ENCODE peak calls at places on chromosome 20, in six cellular contexts. L is heart right ventricle, B is GM23248, Y is hepatocyte, Z is fibroblast of lung, A is PC-3. N is an unnamed sample. For H3K4me1, the result is how much of the 10 kb centered on the place peaks cover.

GRCh38 chr20:19897891-19898290 is 119.3 kb upstream of the NAA20 start:
- DNase-seq in Y (no peak), B (no peak), A (peak), L (no peak), Z (no peak), N (no peak)

GRCh38 chr20:48669946-48670630 is 157.7 kb downstream of the PREX1 start:
- DNase-seq in A (no peak), L (no peak), Y (no peak), Z (no peak), B (no peak), N (no peak)

GRCh38 chr20:19828233-19828632 is 70.2 kb downstream of the RIN2 start:
- DNase-seq in A (peak), L (no peak), Z (peak), B (no peak), Y (peak), N (peak)

GRCh38 chr20:63639093-63639860 is 12.4 kb upstream of the GMEB2 start:
- DNase-seq in B (no peak), L (peak), A (no peak), Z (no peak), Y (no peak), N (no peak)

GRCh38 chr20:58723628-58723984 is 31.0 kb downstream of the NPEPL1 start:
- DNase-seq in A (no peak), B (no peak), Z (no peak), L (no peak), Y (no peak), N (no peak)

GRCh38 chr20:61387204-61387958 is 135.3 kb downstream of the CDH4 start:
- DNase-seq in B (peak), Z (peak), L (no peak), Y (peak), A (no peak), N (peak)

GRCh38 chr20:32482251-32483220 is 102.6 kb downstream of the NOL4L start:
- DNase-seq in Z (no peak), A (peak), L (peak), Y (peak), B (peak), N (peak)

GRCh38 chr20:35953411-35954199 is 697 bp downstream of the SCAND1 start:
- DNase-seq in L (peak), B (peak), Y (peak), A (peak), Z (peak), N (peak)

GRCh38 chr20:52083627-52084232 is 107.8 kb downstream of the ZFP64 start:
- DNase-seq in Y (peak), B (peak), A (peak), L (peak), Z (peak), N (peak)

GRCh38 chr20:58107533-58107932 is 120.9 kb downstream of the ANKRD60 start:
- DNase-seq in B (no peak), A (no peak), Y (no peak), Z (no peak), L (no peak), N (no peak)

DNA sequence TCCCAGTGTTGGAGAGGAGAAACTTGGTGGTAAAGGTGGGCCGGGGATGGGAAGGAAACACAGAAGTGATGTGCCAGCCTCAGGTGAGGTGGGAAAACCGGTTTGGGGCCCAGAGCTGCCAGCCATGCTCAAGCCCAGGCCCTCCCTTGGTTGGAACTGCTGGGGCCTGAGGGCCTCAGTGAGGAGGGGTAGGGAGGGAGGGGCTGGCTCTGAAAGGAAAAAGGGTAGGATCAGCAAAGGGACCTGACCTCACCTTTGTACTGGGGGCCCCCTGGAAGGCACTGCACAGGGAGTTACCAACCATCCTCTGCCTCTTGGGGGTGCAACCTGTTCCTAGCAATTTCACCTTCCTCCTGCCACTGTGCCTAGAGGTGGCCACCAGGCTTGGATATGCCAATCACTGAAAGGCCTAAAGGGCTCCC is 1.8 kb upstream of the SPEF1 start:
- DNase-seq in Y (no peak), L (no peak), B (no peak), Z (no peak), A (peak), N (no peak)
- H3K4me1 ChIP-seq in Y (under half), L (half or more), B (under half), Z (under half), A (under half), N (under half)

DNA sequence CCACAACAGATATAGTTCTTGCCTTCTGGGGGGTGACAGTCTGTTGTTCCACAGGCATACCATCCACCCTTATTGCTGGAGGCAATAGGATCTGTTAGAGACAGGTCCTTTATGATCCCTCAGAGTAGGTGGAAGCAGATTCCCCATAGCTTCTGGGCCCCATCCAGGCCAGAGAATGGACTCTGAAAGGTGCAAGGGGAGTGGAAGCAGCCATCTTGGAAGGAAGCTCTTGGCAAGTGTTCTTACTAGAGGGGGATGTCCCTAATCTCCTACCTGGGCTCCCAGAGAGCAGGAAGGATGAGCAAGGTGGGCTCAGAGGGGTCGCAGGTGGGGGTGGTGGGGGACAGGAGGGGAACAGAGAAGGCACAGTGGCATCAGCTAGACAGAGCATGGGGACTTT is 33.4 kb downstream of the CEBPB start:
- DNase-seq in L (no peak), A (no peak), Z (no peak), B (no peak), Y (no peak), N (no peak)
- H3K4me1 ChIP-seq in L (under half), A (under half), Z (under half), B (under half), Y (under half), N (under half)

DNA sequence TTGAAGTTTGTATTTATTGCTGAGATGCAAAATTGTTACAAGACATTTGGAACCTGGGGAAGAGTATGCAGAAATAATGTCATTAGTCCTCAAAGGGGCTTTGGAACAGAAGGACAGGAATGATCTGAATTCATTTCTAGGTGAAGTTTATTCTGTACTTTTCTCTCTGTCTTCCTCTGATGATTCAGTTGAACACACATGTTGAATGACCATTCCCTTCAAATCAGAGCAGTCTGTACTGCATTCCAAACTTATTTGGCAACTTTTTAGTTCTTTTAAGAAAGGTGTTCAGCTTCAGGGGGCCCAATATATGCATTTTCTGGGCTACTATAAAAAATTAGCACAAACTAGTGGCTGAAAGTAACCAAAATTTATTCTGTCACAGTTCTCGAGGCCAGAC is 213.9 kb upstream of the LAMP5 start:
- DNase-seq in L (no peak), Y (no peak), B (no peak), Z (no peak), A (peak), N (no peak)
- H3K4me1 ChIP-seq in L (under half), Y (under half), B (under half), Z (under half), A (under half), N (under half)

DNA sequence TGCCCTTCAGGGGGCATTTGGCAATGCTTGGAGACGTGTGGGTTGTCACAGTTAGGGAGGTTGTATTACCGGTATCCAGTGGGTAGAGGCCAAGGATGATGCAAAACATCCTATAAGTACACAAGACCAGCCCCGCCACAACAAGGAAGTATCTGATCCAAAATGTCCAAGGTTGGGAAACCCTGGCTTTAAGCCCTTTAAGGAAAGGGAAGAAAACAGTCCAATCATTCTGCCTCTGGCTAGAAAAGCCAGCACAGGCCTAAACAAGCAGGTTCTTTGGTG is 3.6 kb upstream of the ZMYND8 start:
- DNase-seq in A (peak), Z (peak), B (peak), Y (peak), L (peak), N (peak)
- H3K4me1 ChIP-seq in A (half or more), Z (under half), B (half or more), Y (half or more), L (half or more), N (half or more)

DNA sequence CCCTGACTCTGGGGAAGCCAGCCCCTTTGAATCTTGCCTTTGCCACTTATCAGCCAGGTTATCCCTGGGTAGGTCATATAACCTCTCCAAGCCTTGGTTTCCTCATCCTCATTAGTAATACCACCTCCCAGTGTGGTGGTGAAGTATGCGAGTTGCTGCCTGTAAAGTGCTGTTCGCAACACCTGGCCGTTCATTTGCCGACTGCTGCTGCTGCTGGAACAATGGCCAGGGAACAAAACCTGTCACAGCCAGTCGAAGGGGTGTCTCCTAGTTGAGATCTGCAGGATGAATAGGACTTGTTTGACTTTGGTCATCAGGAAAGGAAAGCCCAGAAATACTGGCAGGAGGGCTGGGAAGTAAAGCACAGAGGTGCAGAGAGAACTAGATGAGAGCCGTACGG is 6.1 kb downstream of the MANBAL start:
- DNase-seq in Y (no peak), L (no peak), A (peak), Z (no peak), B (no peak), N (no peak)
- H3K4me1 ChIP-seq in Y (under half), L (half or more), A (half or more), Z (under half), B (half or more), N (under half)

DNA sequence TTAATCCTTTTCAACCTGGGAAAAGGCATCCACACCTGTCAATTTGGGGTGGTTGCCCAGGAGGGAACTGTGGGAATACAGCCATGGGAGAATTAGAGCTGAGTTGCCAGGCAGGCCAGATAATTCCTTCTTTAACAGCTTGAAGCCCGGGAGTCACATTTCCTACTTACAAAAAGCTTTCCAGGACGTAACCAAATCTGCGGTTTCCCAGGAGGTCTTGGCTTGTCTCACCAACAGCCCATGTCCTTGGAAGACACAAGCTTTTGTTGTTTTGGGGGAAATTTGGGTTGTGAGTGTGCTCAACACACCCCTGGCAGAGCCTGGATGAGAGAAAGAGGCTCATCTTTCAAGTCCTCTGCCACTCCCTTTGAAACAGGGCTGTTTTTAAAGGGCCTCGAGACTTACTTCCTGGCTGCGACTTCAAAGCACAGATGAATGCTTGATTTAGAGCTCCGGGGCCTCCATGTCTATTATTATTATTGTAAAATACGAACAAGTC is 465.9 kb upstream of the BTBD3 start:
- DNase-seq in Z (peak), B (no peak), L (no peak), Y (peak), A (no peak), N (peak)
- H3K4me1 ChIP-seq in Z (under half), B (under half), L (under half), Y (under half), A (under half), N (under half)

N was measured in cardiac muscle cell.